ENCODE peak calls at places on chromosomes 16 and 17, in seven cellular contexts. V is SK-N-SH, Z is stomach, L is H1, U is GM23338, R is SK-N-MC, F is HCT116. W is an unnamed sample.

GRCh38 chr17:50904522-50905459 is 38.6 kb upstream of the TOB1 start:
- DNase-seq in L (no peak), F (no peak), U (no peak), Z (peak; percentile 87), R (no peak), V (peak; percentile 90), W (no peak)

GRCh38 chr17:10271004-10271620 is 72.7 kb upstream of the GAS7 start:
- DNase-seq in V (no peak), L (no peak), U (no peak), F (no peak), R (no peak), Z (no peak), W (no peak)

GRCh38 chr16:88669986-88670385 is 7.1 kb upstream of the MVD start:
- DNase-seq in F (no peak), V (no peak), Z (no peak), L (no peak), U (no peak), R (no peak), W (no peak)

GRCh38 chr17:17783121-17783824 is 53.5 kb downstream of the SREBF1 start:
- DNase-seq in U (peak; percentile 89), F (no peak), Z (peak; percentile 88), R (no peak), L (peak; percentile 38), V (peak; percentile 76), W (no peak)

GRCh38 chr17:68993112-68993511 is 37.9 kb upstream of the ABCA8 start:
- DNase-seq in L (no peak), U (no peak), R (no peak), F (no peak), V (no peak), Z (no peak), W (no peak)

GRCh38 chr16:72927199-72928088 is 120.5 kb downstream of the ZFHX3 start:
- DNase-seq in V (peak; percentile 65), Z (no peak), R (peak; percentile 86), L (no peak), F (no peak), U (no peak), W (no peak)

GRCh38 chr17:35224436-35224835 is 18.4 kb upstream of the SLFN5 start:
- DNase-seq in R (no peak), U (no peak), Z (no peak), V (no peak), F (no peak), L (no peak), W (no peak)

GRCh38 chr16:50530277-50531236 is 17.6 kb upstream of the NKD1 start:
- DNase-seq in F (no peak), R (no peak), L (no peak), V (no peak), U (no peak), Z (peak; percentile 72), W (peak; percentile 77)

GRCh38 chr16:69890114-69890890 is 60.8 kb upstream of the CLEC18A start:
- DNase-seq in V (peak; percentile 67), R (no peak), Z (peak; percentile 65), L (no peak), F (no peak), U (peak; percentile 77), W (no peak)

GRCh38 chr17:38431343-38432145 is 3.3 kb downstream of the ARHGAP23 start:
- DNase-seq in U (no peak), R (no peak), L (no peak), V (no peak), Z (no peak), F (no peak), W (no peak)

GRCh38 chr17:82605939-82606600 is 42.2 kb downstream of the WDR45B start:
- DNase-seq in V (peak; percentile 25), Z (no peak), F (no peak), L (no peak), U (no peak), R (no peak), W (no peak)

GRCh38 chr17:46995841-46996571 is 17.0 kb upstream of the RPRML start:
- DNase-seq in V (no peak), Z (no peak), U (no peak), F (no peak), R (no peak), L (no peak), W (no peak)

GRCh38 chr17:40139566-40140058 is 725 bp upstream of the CASC3 start:
- DNase-seq in R (no peak), V (no peak), U (no peak), Z (no peak), F (no peak), L (no peak), W (no peak)

GRCh38 chr16:87132361-87133014 is 184.7 kb downstream of the C16orf95 start:
- DNase-seq in U (no peak), V (no peak), F (peak; percentile 26), Z (no peak), R (no peak), L (no peak), W (no peak)

GRCh38 chr17:45092932-45093430 is 31.9 kb downstream of the NMT1 start:
- DNase-seq in R (no peak), L (no peak), F (peak; percentile 37), U (no peak), V (no peak), Z (peak; percentile 57), W (peak; percentile 98)

GRCh38 chr17:73291260-73291801 is 20.5 kb downstream of the CDC42EP4 start:
- DNase-seq in V (no peak), F (peak; percentile 79), U (no peak), L (no peak), R (no peak), Z (peak; percentile 73), W (no peak)

GRCh38 chr17:73265646-73266640 is 4.3 kb upstream of the CPSF4L start:
- DNase-seq in Z (no peak), F (no peak), V (no peak), L (no peak), U (no peak), R (no peak), W (no peak)

GRCh38 chr16:48165961-48166578 is 10.3 kb upstream of the ABCC12 start:
- DNase-seq in L (no peak), F (no peak), Z (no peak), R (no peak), U (no peak), V (no peak), W (no peak)

GRCh38 chr16:86218479-86219170 is 291.7 kb upstream of the FOXF1 start:
- DNase-seq in R (no peak), Z (no peak), L (no peak), V (no peak), U (no peak), F (no peak), W (no peak)

GRCh38 chr17:17300624-17301568 is 2.3 kb upstream of the NT5M start:
- DNase-seq in L (peak; percentile 87), U (peak; percentile 97), F (no peak), R (no peak), Z (peak; percentile 55), V (no peak), W (no peak)

GRCh38 chr17:75595284-75595918 is 7.8 kb downstream of the MYO15B start:
- DNase-seq in L (no peak), F (no peak), U (no peak), V (no peak), R (no peak), Z (no peak), W (no peak)

GRCh38 chr17:47862621-47863440 is 11.9 kb upstream of the SP6 start:
- DNase-seq in V (no peak), R (no peak), F (peak; percentile 66), L (no peak), U (no peak), Z (no peak), W (no peak)

GRCh38 chr16:68446941-68447675 is 1.2 kb downstream of the SMPD3 start:
- DNase-seq in U (peak; percentile 50), V (peak; percentile 76), F (no peak), Z (no peak), L (no peak), R (no peak), W (no peak)

GRCh38 chr17:50621562-50621961 is 13.1 kb upstream of the ABCC3 start:
- DNase-seq in U (no peak), R (no peak), V (peak; percentile 73), F (no peak), L (no peak), Z (no peak), W (no peak)

GRCh38 chr16:53773150-53773846 is 69.3 kb downstream of the FTO start:
- DNase-seq in L (no peak), V (peak; percentile 52), U (peak; percentile 74), F (no peak), Z (peak; percentile 29), R (no peak), W (no peak)

GRCh38 chr17:2595200-2595599 is 1.7 kb downstream of the PAFAH1B1 start:
- DNase-seq in R (no peak), L (no peak), V (no peak), Z (no peak), U (no peak), F (no peak), W (no peak)

GRCh38 chr17:69874220-69874670 is 200.8 kb upstream of the KCNJ16 start:
- DNase-seq in L (no peak), U (no peak), F (no peak), Z (no peak), R (no peak), V (no peak), W (no peak)

GRCh38 chr16:81542609-81543570 is 98.3 kb downstream of the CMIP start:
- DNase-seq in F (no peak), U (no peak), V (no peak), L (no peak), R (no peak), Z (no peak), W (no peak)
- TF ChIP-seq POLR2AphosphoS5 in F (no peak), U (no peak), V (no peak), L (no peak), R (no peak), Z (no peak), W (no peak)

GRCh38 chr16:31504159-31504558 is 4.0 kb downstream of the RUSF1 start:
- DNase-seq in R (no peak), U (no peak), L (no peak), Z (no peak), V (no peak), F (no peak), W (no peak)
- H3K27ac ChIP-seq in R (no peak overlapping the region), U (no peak overlapping the region), L (no peak overlapping the region), Z (no peak overlapping the region), V (no peak overlapping the region), F (no peak overlapping the region), W (no peak overlapping the region)

GRCh38 chr16:27324851-27325301 is 11.1 kb downstream of the IL4R start:
- DNase-seq in R (no peak), V (no peak), L (no peak), Z (no peak), U (peak; percentile 58), F (no peak), W (no peak)
- TF ChIP-seq POLR2AphosphoS5 in R (no peak), V (no peak), L (no peak), Z (no peak), U (no peak), F (no peak), W (no peak)

GRCh38 chr16:30680326-30680725 is 18.6 kb upstream of the SRCAP start:
- DNase-seq in F (no peak), Z (no peak), L (no peak), R (no peak), U (no peak), V (no peak), W (no peak)

GRCh38 chr16:30675133-30675532 is 16.9 kb downstream of the FBRS start:
- DNase-seq in L (no peak), Z (no peak), F (no peak), R (no peak), U (no peak), V (no peak), W (no peak)

GRCh38 chr16:30678586-30678970 is 20.3 kb downstream of the FBRS start:
- DNase-seq in V (no peak), R (no peak), L (no peak), U (no peak), F (no peak), Z (no peak), W (no peak)

GRCh38 chr16:30677931-30678585 is 19.8 kb downstream of the FBRS start:
- DNase-seq in U (peak; percentile 98), Z (no peak), F (no peak), L (peak; percentile 87), V (no peak), R (no peak), W (no peak)
- H3K27ac ChIP-seq in U (no peak overlapping the region), Z (no peak overlapping the region), F (no peak overlapping the region), L (no peak overlapping the region), V (no peak overlapping the region), R (no peak overlapping the region), W (no peak overlapping the region)

W was measured in vagina.